ENCODE peak calls at places on chromosomes 4 and X, in four cellular contexts. One of them, this sample, is unnamed.
A peak's percentile ranks its signal among the peaks of the same experiment; 100 is the strongest.

GRCh38 chrX:109830704-109831206 is 97.7 kb upstream of the ACSL4 start:
- DNase-seq in H9: no peak
- DNase-seq in fibroblast of lung: peak; percentile 68
- DNase-seq in neural progenitor cell: no peak
- DNase-seq in this sample: no peak

GRCh38 chr4:150464523-150464922 is 117.4 kb upstream of the MAB21L2 start:
- DNase-seq in H9: no peak
- DNase-seq in fibroblast of lung: no peak
- DNase-seq in neural progenitor cell: no peak
- DNase-seq in this sample: no peak

GRCh38 chrX:135516376-135516775 is 4.1 kb upstream of the INTS6L start:
- DNase-seq in H9: peak; percentile 55
- DNase-seq in fibroblast of lung: no peak
- DNase-seq in neural progenitor cell: peak; percentile 4
- DNase-seq in this sample: peak; percentile 51

GRCh38 chrX:41472231-41472815 is 25.2 kb downstream of the NYX start:
- DNase-seq in H9: peak; percentile 68
- DNase-seq in fibroblast of lung: peak; percentile 30
- DNase-seq in neural progenitor cell: no peak
- DNase-seq in this sample: no peak

GRCh38 chrX:11273544-11273943 is 19.7 kb upstream of the AMELX start:
- DNase-seq in H9: no peak
- DNase-seq in fibroblast of lung: peak; percentile 63
- DNase-seq in neural progenitor cell: no peak
- DNase-seq in this sample: no peak

GRCh38 chrX:37860731-37861130 is 13.4 kb upstream of the DYNLT3 start:
- DNase-seq in H9: no peak
- DNase-seq in fibroblast of lung: peak; percentile 49
- DNase-seq in neural progenitor cell: no peak
- DNase-seq in this sample: no peak

GRCh38 chrX:34716322-34716721 is 59.2 kb upstream of the TMEM47 start:
- DNase-seq in H9: no peak
- DNase-seq in fibroblast of lung: no peak
- DNase-seq in neural progenitor cell: no peak
- DNase-seq in this sample: no peak

GRCh38 chr4:80202190-80202711 is 4.9 kb downstream of the PRDM8 start:
- DNase-seq in H9: peak; percentile 82
- DNase-seq in fibroblast of lung: peak; percentile 80
- DNase-seq in neural progenitor cell: peak; percentile 88
- DNase-seq in this sample: no peak

GRCh38 chr4:73185903-73186302 is 72.7 kb downstream of the ANKRD17 start:
- DNase-seq in H9: no peak
- DNase-seq in fibroblast of lung: no peak
- DNase-seq in neural progenitor cell: no peak
- DNase-seq in this sample: no peak

GRCh38 chrX:37653397-37654085 is 32.0 kb upstream of the XK start:
- DNase-seq in H9: no peak
- DNase-seq in fibroblast of lung: no peak
- DNase-seq in neural progenitor cell: no peak
- DNase-seq in this sample: no peak

GRCh38 chrX:86237482-86237881 is 89.2 kb downstream of the DACH2 start:
- DNase-seq in H9: no peak
- DNase-seq in fibroblast of lung: no peak
- DNase-seq in neural progenitor cell: no peak
- DNase-seq in this sample: no peak

GRCh38 chr4:164358400-164358799 is 395.5 kb upstream of the SMIM31 start:
- DNase-seq in H9: no peak
- DNase-seq in fibroblast of lung: no peak
- DNase-seq in neural progenitor cell: no peak
- DNase-seq in this sample: no peak

GRCh38 chr4:4781936-4782754 is 77.3 kb upstream of the MSX1 start:
- DNase-seq in H9: no peak
- DNase-seq in fibroblast of lung: peak; percentile 63
- DNase-seq in neural progenitor cell: no peak
- DNase-seq in this sample: no peak

GRCh38 chrX:56975611-56976010 is 19.7 kb downstream of the SPIN3 start:
- DNase-seq in H9: no peak
- DNase-seq in fibroblast of lung: no peak
- DNase-seq in neural progenitor cell: peak; percentile 2
- DNase-seq in this sample: peak; percentile 45

GRCh38 chrX:129719931-129720520 is 18.8 kb upstream of the XPNPEP2 start:
- DNase-seq in H9: no peak
- DNase-seq in fibroblast of lung: peak; percentile 27
- DNase-seq in neural progenitor cell: no peak
- DNase-seq in this sample: no peak

GRCh38 chr4:40840985-40841571 is 91.3 kb downstream of the NSUN7 start:
- DNase-seq in H9: peak; percentile 96
- DNase-seq in fibroblast of lung: peak; percentile 86
- DNase-seq in neural progenitor cell: peak; percentile 92
- DNase-seq in this sample: peak; percentile 89

GRCh38 chr4:66766557-66766956 is 778.7 kb downstream of the CENPC start:
- DNase-seq in H9: peak; percentile 40
- DNase-seq in fibroblast of lung: no peak
- DNase-seq in neural progenitor cell: peak; percentile 27
- DNase-seq in this sample: no peak

GRCh38 chr4:58166496-58166895 is 1056.3 kb upstream of the IGFBP7 start:
- DNase-seq in H9: no peak
- DNase-seq in fibroblast of lung: no peak
- DNase-seq in neural progenitor cell: no peak
- DNase-seq in this sample: no peak

DNA sequence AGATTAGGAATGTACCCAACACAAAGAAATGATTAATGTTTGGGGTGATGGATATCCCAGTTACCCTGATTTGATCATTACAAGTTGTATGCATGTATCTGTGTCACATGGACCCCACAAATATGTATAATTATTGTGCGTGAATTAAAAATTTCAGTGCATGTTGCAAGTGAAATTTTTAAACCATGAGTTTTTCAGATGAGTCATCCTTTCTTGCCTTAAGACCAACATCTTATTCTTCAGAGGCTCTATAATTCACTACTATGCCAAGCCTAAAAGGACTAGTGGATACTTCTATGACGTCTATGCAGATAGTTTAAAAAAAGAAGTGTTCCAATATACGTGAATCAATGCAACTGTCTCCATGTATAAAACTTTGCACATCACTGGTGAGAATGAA is 113.0 kb upstream of the SH3RF1 start:
- DNase-seq in H9: no peak
- DNase-seq in fibroblast of lung: peak; percentile 99
- DNase-seq in neural progenitor cell: no peak
- DNase-seq in this sample: no peak
- H3K4me2 ChIP-seq in H9: no peak overlapping the region
- H3K4me2 ChIP-seq in fibroblast of lung: peak overlapping the region; percentile 71
- H3K4me2 ChIP-seq in neural progenitor cell: no peak overlapping the region
- H3K4me2 ChIP-seq in this sample: no peak overlapping the region

DNA sequence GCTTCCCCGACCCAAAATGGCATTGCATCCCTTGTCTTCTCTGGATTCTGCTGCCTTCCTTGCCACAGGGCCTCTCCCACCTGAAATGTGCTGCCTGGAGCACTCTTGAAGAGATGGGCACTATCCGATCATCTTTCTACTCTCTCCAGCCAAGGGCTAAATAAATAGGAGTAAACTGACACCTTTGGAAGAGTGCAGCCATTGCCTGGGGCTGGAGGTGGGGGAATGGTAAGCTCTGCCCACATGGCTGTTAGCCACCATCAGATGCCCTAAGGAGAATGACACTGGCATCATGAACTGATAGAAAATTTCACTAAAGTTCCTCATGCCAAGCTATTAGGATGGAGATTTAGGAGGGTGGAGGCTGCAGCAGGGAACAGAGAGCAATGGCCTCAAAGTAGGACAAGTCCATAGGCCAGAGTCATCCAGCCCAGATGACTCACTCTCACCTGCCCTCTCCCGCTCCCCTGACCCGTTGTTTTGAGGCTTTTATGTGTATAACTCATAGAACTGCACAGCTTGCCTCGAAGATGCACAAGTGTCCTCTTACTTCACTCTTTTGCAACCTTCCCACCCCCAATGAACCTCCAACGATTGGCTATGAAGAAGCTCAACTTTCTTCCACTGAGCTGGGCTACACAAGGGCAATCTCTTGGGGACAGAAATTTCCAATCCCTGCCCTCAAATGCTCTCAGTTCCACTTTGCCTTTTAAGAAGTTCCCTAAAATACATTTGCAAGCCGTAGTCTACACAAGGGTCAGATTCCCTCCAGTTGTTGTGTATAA is 872 bp upstream of the PFKFB1 start:
- DNase-seq in H9: no peak
- DNase-seq in fibroblast of lung: no peak
- DNase-seq in neural progenitor cell: no peak
- DNase-seq in this sample: no peak
- H3K27ac ChIP-seq in H9: no peak overlapping the region
- H3K27ac ChIP-seq in fibroblast of lung: no peak overlapping the region
- H3K27ac ChIP-seq in neural progenitor cell: no peak overlapping the region
- H3K27ac ChIP-seq in this sample: no peak overlapping the region

DNA sequence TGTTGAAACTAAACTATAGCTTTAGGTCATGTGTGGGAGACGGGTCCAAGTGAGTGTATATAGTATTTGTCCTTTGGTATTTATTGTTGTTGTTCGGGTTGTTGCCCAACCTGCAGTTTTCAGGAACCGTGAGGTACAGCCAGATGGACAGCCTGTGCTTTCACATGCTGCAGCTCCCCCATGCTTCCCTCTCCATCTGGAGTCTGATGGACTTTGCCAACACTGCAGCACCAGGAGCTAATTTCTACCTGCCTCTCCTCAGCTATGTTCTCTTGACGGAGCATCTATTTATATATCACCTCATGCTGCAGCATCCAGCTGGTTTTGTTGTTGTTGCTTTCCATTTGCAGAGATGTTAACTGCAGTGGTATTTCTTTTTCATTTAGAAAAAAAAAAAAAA is 80.1 kb downstream of the TLL1 start:
- DNase-seq in H9: no peak
- DNase-seq in fibroblast of lung: no peak
- DNase-seq in neural progenitor cell: no peak
- DNase-seq in this sample: no peak
- H4K20me1 ChIP-seq in H9: no peaks in the 10 kb centered on the region
- H4K20me1 ChIP-seq in fibroblast of lung: no peaks in the 10 kb centered on the region
- H4K20me1 ChIP-seq in neural progenitor cell: no peaks in the 10 kb centered on the region
- H4K20me1 ChIP-seq in this sample: no peaks in the 10 kb centered on the region

GRCh38 chrX:152902502-152902820 is 4.6 kb downstream of the ZNF185 start:
- DNase-seq in H9: no peak
- DNase-seq in fibroblast of lung: no peak
- DNase-seq in neural progenitor cell: no peak
- DNase-seq in this sample: no peak

GRCh38 chrX:152901816-152902501 is 4.1 kb downstream of the ZNF185 start:
- DNase-seq in H9: no peak
- DNase-seq in fibroblast of lung: peak; percentile 25
- DNase-seq in neural progenitor cell: peak; percentile 18
- DNase-seq in this sample: no peak

GRCh38 chrX:152903589-152903988 is 5.7 kb downstream of the ZNF185 start:
- DNase-seq in H9: no peak
- DNase-seq in fibroblast of lung: no peak
- DNase-seq in neural progenitor cell: no peak
- DNase-seq in this sample: no peak

GRCh38 chrX:152905081-152905420 is 7.2 kb downstream of the ZNF185 start:
- DNase-seq in H9: no peak
- DNase-seq in fibroblast of lung: no peak
- DNase-seq in neural progenitor cell: no peak
- DNase-seq in this sample: no peak

DNA sequence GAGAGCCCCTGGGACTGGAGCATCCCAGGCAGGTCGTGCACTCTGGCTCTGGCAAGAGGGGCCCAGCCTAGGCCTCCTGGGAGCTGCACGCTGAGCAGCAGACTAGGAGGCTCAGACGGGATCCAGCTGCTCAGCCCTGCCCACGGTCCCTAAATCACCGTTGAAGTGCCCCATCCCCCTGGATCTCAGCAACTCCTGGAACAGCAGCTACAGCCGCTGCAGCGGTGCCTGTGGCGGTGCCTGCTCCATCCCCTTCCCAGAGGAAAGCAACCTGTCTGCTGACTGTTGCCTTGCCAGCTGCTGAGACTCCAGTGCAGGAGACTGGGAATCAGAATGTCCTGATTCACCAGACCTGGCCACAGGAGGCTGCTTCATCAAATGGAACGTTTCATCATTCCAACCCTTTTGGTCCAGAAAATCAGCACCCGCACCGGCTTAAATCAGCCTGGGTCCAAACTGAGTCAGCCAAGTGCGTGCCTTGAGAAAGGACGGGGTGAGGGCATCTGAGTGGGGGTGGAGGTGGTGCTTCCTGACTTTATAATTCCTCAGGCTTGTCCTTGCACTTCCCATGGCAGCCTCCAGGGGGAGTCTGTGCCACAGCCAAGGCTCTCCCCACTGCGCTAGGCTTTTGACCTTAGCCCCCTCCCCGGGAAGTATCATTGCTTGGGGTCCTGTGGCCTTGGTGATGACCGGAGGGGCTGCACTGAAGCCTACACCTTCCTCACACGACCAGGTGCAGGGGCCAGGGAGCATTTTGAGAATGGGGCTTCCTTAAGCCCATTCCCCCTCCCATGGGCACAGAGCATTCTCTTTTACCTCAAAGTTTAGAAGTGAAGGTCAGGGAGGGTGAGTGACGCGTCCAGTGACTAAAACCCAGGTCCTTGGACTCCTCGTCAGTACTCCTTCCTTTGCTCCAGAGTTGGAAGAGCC is 6.5 kb downstream of the ZNF185 start:
- DNase-seq in H9: peak; percentile 70
- DNase-seq in fibroblast of lung: peak; percentile 70
- DNase-seq in neural progenitor cell: peak; percentile 49
- DNase-seq in this sample: peak; percentile 74
- H3K4me2 ChIP-seq in H9: no peak overlapping the region
- H3K4me2 ChIP-seq in fibroblast of lung: no peak overlapping the region
- H3K4me2 ChIP-seq in neural progenitor cell: peak overlapping the region; percentile 27
- H3K4me2 ChIP-seq in this sample: no peak overlapping the region

This sample was measured in Karpas-422.